ENCODE peak calls at places on chromosomes 11 and 22, in eight cellular contexts. O, P, L, B, X, I, E and S are unnamed samples.
A peak's percentile ranks its signal among the peaks of the same experiment; 100 is the strongest.

GRCh38 chr11:17400048-17400775 is 11.8 kb upstream of the KCNJ11 start:
- DNase-seq in O (no peak), P (no peak), L (no peak), B (no peak), X (no peak), I (no peak), E (no peak), S (no peak)

GRCh38 chr11:413120-414081 is 1.4 kb downstream of the SIGIRR start:
- DNase-seq in O (no peak), P (no peak), L (no peak), B (no peak), X (no peak), I (peak; percentile 48), E (no peak), S (no peak)

GRCh38 chr22:50674606-50675552 is 2.3 kb downstream of the SHANK3 start:
- DNase-seq in O (no peak), P (peak; percentile 21), L (no peak), B (peak; percentile 84), X (no peak), I (peak; percentile 37), E (peak; percentile 82), S (no peak)

GRCh38 chr11:105046898-105047579 is 1.9 kb upstream of the CARD16 start:
- DNase-seq in O (no peak), P (no peak), L (no peak), B (peak; percentile 35), X (no peak), I (no peak), E (peak; percentile 93), S (peak; percentile 86)

GRCh38 chr11:114342476-114342875 is 46.3 kb downstream of the NNMT start:
- DNase-seq in O (no peak), P (no peak), L (no peak), B (no peak), X (no peak), I (no peak), E (no peak), S (no peak)

GRCh38 chr22:24157783-24158170 is 23.5 kb upstream of the SUSD2 start:
- DNase-seq in O (no peak), P (no peak), L (no peak), B (no peak), X (no peak), I (no peak), E (no peak), S (no peak)

GRCh38 chr11:84212467-84213390 is 926.6 kb upstream of the CCDC90B start:
- DNase-seq in O (no peak), P (no peak), L (no peak), B (no peak), X (no peak), I (no peak), E (peak; percentile 59), S (no peak)

GRCh38 chr11:93348931-93349330 is 18.4 kb downstream of the DEUP1 start:
- DNase-seq in O (no peak), P (no peak), L (no peak), B (no peak), X (no peak), I (no peak), E (no peak), S (no peak)

GRCh38 chr22:25955323-25955722 is 213.3 kb downstream of the MYO18B start:
- DNase-seq in O (no peak), P (no peak), L (no peak), B (no peak), X (no peak), I (no peak), E (no peak), S (no peak)

GRCh38 chr22:43570531-43571144 is 158.8 kb downstream of the MPPED1 start:
- DNase-seq in O (no peak), P (no peak), L (no peak), B (no peak), X (no peak), I (no peak), E (no peak), S (no peak)

GRCh38 chr11:61021661-61022212 is 50.3 kb downstream of the CD6 start:
- DNase-seq in O (peak; percentile 72), P (peak; percentile 78), L (peak; percentile 78), B (peak; percentile 79), X (no peak), I (peak; percentile 94), E (peak; percentile 20), S (no peak)

GRCh38 chr11:1227551-1228182 is 4.8 kb downstream of the MUC5B start:
- DNase-seq in O (no peak), P (no peak), L (no peak), B (no peak), X (no peak), I (no peak), E (no peak), S (no peak)

GRCh38 chr11:6402561-6402981 is 12.3 kb downstream of the SMPD1 start:
- DNase-seq in O (peak; percentile 67), P (no peak), L (peak; percentile 79), B (no peak), X (no peak), I (peak; percentile 85), E (no peak), S (no peak)

GRCh38 chr11:75733346-75734107 is 15.9 kb downstream of the MOGAT2 start:
- DNase-seq in O (no peak), P (no peak), L (no peak), B (no peak), X (no peak), I (peak; percentile 17), E (peak; percentile 42), S (no peak)

GRCh38 chr11:58524232-58525036 is 16.5 kb upstream of the OR5B21 start:
- DNase-seq in O (peak; percentile 26), P (peak; percentile 45), L (no peak), B (peak; percentile 72), X (no peak), I (peak; percentile 69), E (peak; percentile 80), S (peak; percentile 71)

GRCh38 chr11:72146625-72147024 is 11.1 kb downstream of the FOLR3 start:
- DNase-seq in O (no peak), P (no peak), L (no peak), B (no peak), X (no peak), I (no peak), E (no peak), S (no peak)

GRCh38 chr11:30143098-30143705 is 87.6 kb upstream of the FSHB start:
- DNase-seq in O (no peak), P (peak; percentile 2), L (no peak), B (peak; percentile 11), X (no peak), I (no peak), E (peak; percentile 47), S (no peak)

GRCh38 chr11:47332791-47333525 is 19.5 kb downstream of the MYBPC3 start:
- DNase-seq in O (no peak), P (no peak), L (no peak), B (no peak), X (no peak), I (no peak), E (no peak), S (no peak)

GRCh38 chr22:41021655-41022454 is 70.5 kb upstream of the EP300 start:
- DNase-seq in O (peak; percentile 41), P (peak; percentile 63), L (peak; percentile 46), B (peak; percentile 76), X (no peak), I (peak; percentile 73), E (peak; percentile 67), S (peak; percentile 73)

GRCh38 chr11:116641561-116642045 is 131.2 kb downstream of the BUD13 start:
- DNase-seq in O (no peak), P (peak; percentile 67), L (no peak), B (peak; percentile 73), X (no peak), I (peak; percentile 63), E (peak; percentile 59), S (peak; percentile 60)

GRCh38 chr22:50189184-50189848 is 3.6 kb downstream of the TRABD start:
- DNase-seq in O (no peak), P (no peak), L (no peak), B (no peak), X (no peak), I (no peak), E (no peak), S (no peak)

GRCh38 chr22:31556627-31557203 is 60.4 kb downstream of the SFI1 start:
- DNase-seq in O (no peak), P (peak; percentile 10), L (no peak), B (peak; percentile 19), X (no peak), I (no peak), E (peak; percentile 36), S (peak; percentile 41)

GRCh38 chr11:33444835-33445594 is 187.8 kb downstream of the HIPK3 start:
- DNase-seq in O (no peak), P (no peak), L (no peak), B (no peak), X (no peak), I (no peak), E (no peak), S (no peak)

GRCh38 chr11:73350908-73351636 is 25.1 kb upstream of the RELT start:
- DNase-seq in O (peak; percentile 54), P (peak; percentile 62), L (peak; percentile 46), B (peak; percentile 61), X (no peak), I (peak; percentile 75), E (peak; percentile 70), S (peak; percentile 91)

GRCh38 chr11:7511405-7511804 is 2.4 kb upstream of the PPFIBP2 start:
- DNase-seq in O (no peak), P (no peak), L (no peak), B (no peak), X (no peak), I (no peak), E (peak; percentile 7), S (no peak)

GRCh38 chr11:125071408-125071807 is 8.3 kb downstream of the SLC37A2 start:
- DNase-seq in O (no peak), P (no peak), L (no peak), B (no peak), X (no peak), I (no peak), E (peak; percentile 23), S (no peak)